ENCODE peak calls at places on chromosomes 2 and 18, in nine cellular contexts. U is pancreas; I is iPS DF 6.9; C is cardiac muscle cell; W is OCI-LY7; Y is CD4-positive, alpha-beta memory T cell; N is dorsolateral prefrontal cortex; T is mammary epithelial cell; R is coronary artery. H is an unnamed sample.

GRCh38 chr2:191688934-191689695 is 11.2 kb downstream of the NABP1 start:
- DNase-seq in Y (no peak), W (no peak), U (no peak), R (no peak), T (peak), N (no peak), C (peak), I (no peak), H (no peak)

GRCh38 chr18:47420130-47420529 is 168.7 kb upstream of the SKOR2 start:
- DNase-seq in R (no peak), U (no peak), C (no peak), Y (no peak), I (no peak), W (peak), N (no peak), T (no peak), H (no peak)

GRCh38 chr18:48037481-48038271 is 107.2 kb upstream of the SMAD2 start:
- DNase-seq in N (peak), Y (no peak), U (peak), C (peak), R (peak), T (peak), W (no peak), I (no peak), H (no peak)

GRCh38 chr2:5694016-5694690 is 2.0 kb downstream of the SOX11 start:
- DNase-seq in U (no peak), W (peak), C (peak), I (no peak), Y (no peak), R (no peak), N (no peak), T (no peak), H (no peak)

GRCh38 chr18:858016-858415 is 46.0 kb upstream of the YES1 start:
- DNase-seq in R (no peak), C (no peak), T (no peak), I (no peak), N (no peak), W (no peak), Y (no peak), U (no peak), H (no peak)

GRCh38 chr18:59927246-59927825 is 27.5 kb downstream of the PMAIP1 start:
- DNase-seq in N (no peak), I (no peak), W (no peak), C (peak), R (no peak), Y (no peak), U (no peak), T (peak), H (no peak)

GRCh38 chr2:88350641-88351601 is 101.6 kb downstream of the FOXI3 start:
- DNase-seq in T (peak), I (peak), U (peak), R (no peak), Y (peak), N (peak), W (peak), C (peak), H (peak)

GRCh38 chr18:35418610-35419009 is 41.5 kb upstream of the ZNF396 start:
- DNase-seq in N (no peak), I (no peak), U (no peak), R (no peak), Y (no peak), T (no peak), C (no peak), W (no peak), H (no peak)

GRCh38 chr2:692767-693166 is 15.6 kb upstream of the TMEM18 start:
- DNase-seq in I (no peak), U (no peak), Y (no peak), R (no peak), W (no peak), N (no peak), C (no peak), T (no peak), H (no peak)

GRCh38 chr2:19819097-19820065 is 82.4 kb downstream of the TTC32 start:
- DNase-seq in R (no peak), T (peak), C (peak), U (no peak), N (no peak), I (no peak), W (no peak), Y (no peak), H (no peak)

GRCh38 chr18:3451166-3451988 is 1.4 kb downstream of the TGIF1 start:
- DNase-seq in W (peak), C (peak), U (peak), R (peak), I (no peak), N (peak), Y (peak), T (peak), H (peak)

GRCh38 chr2:238745997-238746396 is 101.9 kb upstream of the TWIST2 start:
- DNase-seq in I (no peak), R (no peak), U (no peak), T (no peak), W (no peak), Y (no peak), N (no peak), C (no peak), H (no peak)

GRCh38 chr18:9417081-9417841 is 58.1 kb upstream of the RALBP1 start:
- DNase-seq in U (peak), N (no peak), I (no peak), R (no peak), Y (no peak), W (no peak), T (peak), C (peak), H (no peak)

GRCh38 chr2:3662239-3662638 is 4.2 kb downstream of the ALLC start:
- DNase-seq in C (no peak), U (no peak), R (peak), W (peak), T (no peak), Y (no peak), N (peak), I (no peak), H (no peak)

GRCh38 chr2:58734365-58734764 is 493.2 kb upstream of the FANCL start:
- DNase-seq in U (no peak), Y (no peak), R (no peak), W (no peak), T (peak), I (no peak), C (no peak), N (no peak), H (no peak)

GRCh38 chr2:105099153-105099552 is 61.3 kb downstream of the MRPS9 start:
- DNase-seq in Y (no peak), N (no peak), T (no peak), R (no peak), W (no peak), U (no peak), C (no peak), I (no peak), H (no peak)

GRCh38 chr2:85767803-85768665 is 14.2 kb downstream of the ATOH8 start:
- DNase-seq in I (no peak), Y (no peak), T (no peak), R (no peak), C (no peak), W (no peak), U (no peak), N (no peak), H (no peak)

GRCh38 chr2:69075486-69075885 is 62.5 kb downstream of the ANTXR1 start:
- DNase-seq in C (no peak), U (no peak), T (peak), R (no peak), Y (no peak), I (no peak), W (no peak), N (no peak), H (no peak)

GRCh38 chr2:151757861-151758260 is 23.6 kb upstream of the NEB start:
- DNase-seq in R (no peak), Y (no peak), C (peak), N (no peak), I (no peak), W (no peak), T (no peak), U (no peak), H (no peak)

GRCh38 chr2:173589604-173590277 is 235.1 kb downstream of the CDCA7 start:
- DNase-seq in C (no peak), W (no peak), I (no peak), T (peak), R (no peak), U (peak), Y (no peak), N (no peak), H (no peak)

GRCh38 chr2:238856713-238857567 is 9.1 kb downstream of the TWIST2 start:
- DNase-seq in U (no peak), W (no peak), R (no peak), N (no peak), T (no peak), Y (no peak), C (no peak), I (no peak), H (no peak)

GRCh38 chr2:218256612-218257350 is 4.0 kb upstream of the GPBAR1 start:
- DNase-seq in Y (no peak), W (no peak), N (no peak), R (no peak), C (no peak), T (no peak), U (no peak), I (no peak), H (no peak)

GRCh38 chr2:64700133-64700809 is 46.6 kb upstream of the SERTAD2 start:
- DNase-seq in N (no peak), W (no peak), I (no peak), U (no peak), C (peak), T (peak), R (no peak), Y (no peak), H (no peak)

GRCh38 chr18:74196220-74197119 is 48.1 kb downstream of the TIMM21 start:
- DNase-seq in N (no peak), W (peak), Y (peak), C (peak), I (peak), T (peak), R (no peak), U (peak), H (peak)

GRCh38 chr2:96888082-96889011 is 18.5 kb upstream of the SEMA4C start:
- DNase-seq in T (peak), R (no peak), N (peak), Y (no peak), I (no peak), U (peak), W (no peak), C (no peak), H (no peak)

GRCh38 chr2:234747032-234747431 is 204.8 kb upstream of the SH3BP4 start:
- DNase-seq in Y (no peak), C (no peak), U (no peak), T (no peak), W (no peak), N (no peak), I (no peak), R (no peak), H (no peak)

GRCh38 chr2:171410101-171410500 is 23.7 kb downstream of the METTL8 start:
- DNase-seq in C (no peak), N (no peak), R (no peak), I (no peak), W (no peak), U (no peak), Y (no peak), T (peak), H (no peak)

GRCh38 chr2:144183744-144184143 is 336.2 kb downstream of the ZEB2 start:
- DNase-seq in W (peak), N (no peak), C (no peak), Y (peak), I (no peak), R (no peak), T (no peak), U (no peak), H (peak)

GRCh38 chr18:54828290-54828871 is at the start of gene RAB27B:
- DNase-seq in U (peak), C (peak), R (peak), W (no peak), I (peak), T (peak), Y (peak), N (peak), H (peak)

GRCh38 chr2:86020984-86021383 is 84.7 kb downstream of the POLR1A start:
- DNase-seq in R (peak), I (no peak), U (no peak), W (no peak), C (peak), Y (no peak), N (peak), T (no peak), H (no peak)

GRCh38 chr18:8807502-8807833 is 102.1 kb downstream of the MTCL1 start:
- DNase-seq in N (no peak), W (no peak), R (no peak), I (no peak), Y (no peak), U (no peak), T (no peak), C (no peak), H (no peak)

GRCh38 chr2:69238449-69239031 is 148.5 kb downstream of the GFPT1 start:
- DNase-seq in T (peak), I (no peak), N (no peak), U (no peak), W (no peak), C (no peak), R (no peak), Y (no peak), H (no peak)

GRCh38 chr2:233740875-233741274 is 12.0 kb downstream of the UGT1A3 start:
- DNase-seq in C (no peak), R (no peak), I (no peak), W (no peak), T (no peak), U (no peak), Y (no peak), N (no peak), H (no peak)

GRCh38 chr2:9336209-9336533 is 87.2 kb downstream of the ITGB1BP1 start:
- DNase-seq in T (no peak), W (peak), N (no peak), R (no peak), U (no peak), C (peak), Y (no peak), I (no peak), H (no peak)

GRCh38 chr2:191831410-191831994 is 15.4 kb downstream of the CAVIN2 start:
- DNase-seq in N (no peak), C (no peak), I (no peak), R (no peak), U (no peak), T (no peak), Y (no peak), W (no peak), H (no peak)

GRCh38 chr18:9736942-9737813 is 29.1 kb downstream of the RAB31 start:
- DNase-seq in I (no peak), C (no peak), R (peak), T (peak), Y (no peak), U (no peak), W (no peak), N (no peak), H (no peak)

GRCh38 chr2:164920430-164920829 is 34.9 kb downstream of the SLC38A11 start:
- DNase-seq in N (no peak), R (no peak), T (peak), U (no peak), Y (no peak), W (no peak), I (no peak), C (peak), H (no peak)

GRCh38 chr2:120390381-120391055 is 44.6 kb downstream of the INHBB start:
- DNase-seq in U (no peak), W (no peak), R (peak), T (no peak), N (peak), I (no peak), Y (no peak), C (no peak), H (no peak)

GRCh38 chr18:49563701-49564100 is 1.8 kb downstream of the LIPG start:
- DNase-seq in W (no peak), N (no peak), U (no peak), C (no peak), T (peak), Y (no peak), R (no peak), I (no peak), H (no peak)

GRCh38 chr18:49563130-49563540 is 1.3 kb downstream of the LIPG start:
- DNase-seq in U (no peak), C (peak), I (no peak), W (no peak), Y (no peak), N (no peak), T (peak), R (no peak), H (no peak)

GRCh38 chr18:49565101-49565500 is 3.2 kb downstream of the LIPG start:
- DNase-seq in U (no peak), T (no peak), R (no peak), W (no peak), I (no peak), N (no peak), Y (no peak), C (no peak), H (no peak)

GRCh38 chr18:49565656-49566055 is 3.8 kb downstream of the LIPG start:
- DNase-seq in N (peak), U (peak), W (no peak), Y (no peak), R (no peak), C (peak), T (no peak), I (no peak), H (no peak)

GRCh38 chr18:49564435-49564834 is 2.6 kb downstream of the LIPG start:
- DNase-seq in R (no peak), W (no peak), T (no peak), N (no peak), U (no peak), C (no peak), I (no peak), Y (no peak), H (no peak)
- H3K27ac ChIP-seq in R (no peak), W (no peak), T (no peak), N (no peak), U (no peak), C (no peak), I (no peak), Y (no peak), H (no peak)

GRCh38 chr18:58046087-58046793 is 2.2 kb downstream of the NEDD4L start:
- DNase-seq in Y (no peak), R (no peak), N (no peak), I (no peak), W (no peak), T (no peak), C (no peak), U (no peak), H (no peak)

GRCh38 chr18:58044370-58045264 is 591 bp downstream of the NEDD4L start:
- DNase-seq in I (no peak), C (peak), W (peak), U (peak), N (peak), R (peak), T (peak), Y (peak), H (peak)

GRCh38 chr18:58043452-58044369 is at the start of gene NEDD4L:
- DNase-seq in Y (peak), R (peak), I (no peak), W (peak), N (peak), C (peak), T (peak), U (peak), H (peak)

GRCh38 chr18:58046794-58047555 is 2.9 kb downstream of the NEDD4L start:
- DNase-seq in Y (no peak), R (no peak), W (no peak), C (no peak), I (no peak), N (no peak), T (no peak), U (no peak), H (no peak)

GRCh38 chr18:58045265-58046086 is 1.4 kb downstream of the NEDD4L start:
- DNase-seq in Y (no peak), N (peak), U (peak), C (peak), W (no peak), I (no peak), T (peak), R (no peak), H (peak)
- H3K27ac ChIP-seq in Y (no peak), N (no peak), U (peak), C (peak), W (no peak), I (no peak), T (peak), R (no peak), H (no peak)

GRCh38 chr2:80185091-80185490 is 119.5 kb downstream of the LRRTM1 start:
- DNase-seq in N (no peak), U (no peak), Y (no peak), T (no peak), R (no peak), C (no peak), W (no peak), I (no peak), H (no peak)

GRCh38 chr2:80186262-80186661 is 118.3 kb downstream of the LRRTM1 start:
- DNase-seq in T (no peak), Y (no peak), C (no peak), I (no peak), W (no peak), R (no peak), N (no peak), U (no peak), H (no peak)

DNA sequence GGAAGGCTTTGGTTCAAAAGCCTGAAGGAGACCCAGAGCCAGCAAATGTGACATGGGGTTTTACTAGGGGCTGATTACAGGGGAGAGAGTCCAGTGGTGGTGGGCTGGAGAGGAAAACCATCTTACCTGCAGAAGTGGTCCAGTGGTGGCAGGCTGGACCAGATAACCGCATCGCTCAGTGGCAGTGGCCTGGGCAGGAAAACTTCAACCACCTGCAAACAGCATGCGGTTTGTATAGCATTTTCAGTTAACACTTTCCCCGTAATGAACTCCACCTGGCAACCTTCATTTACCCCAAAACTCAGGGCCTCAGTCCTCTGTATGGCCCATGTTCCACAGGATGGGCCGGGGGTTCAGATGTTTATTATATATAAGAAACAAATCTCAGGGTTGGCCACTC is 114.4 kb downstream of the LRRTM1 start:
- DNase-seq in U (no peak), I (no peak), W (no peak), R (no peak), Y (no peak), T (no peak), N (no peak), C (no peak), H (no peak)
- H3K27ac ChIP-seq in U (no peak), I (no peak), W (no peak), R (no peak), Y (no peak), T (no peak), N (no peak), C (no peak), H (no peak)

DNA sequence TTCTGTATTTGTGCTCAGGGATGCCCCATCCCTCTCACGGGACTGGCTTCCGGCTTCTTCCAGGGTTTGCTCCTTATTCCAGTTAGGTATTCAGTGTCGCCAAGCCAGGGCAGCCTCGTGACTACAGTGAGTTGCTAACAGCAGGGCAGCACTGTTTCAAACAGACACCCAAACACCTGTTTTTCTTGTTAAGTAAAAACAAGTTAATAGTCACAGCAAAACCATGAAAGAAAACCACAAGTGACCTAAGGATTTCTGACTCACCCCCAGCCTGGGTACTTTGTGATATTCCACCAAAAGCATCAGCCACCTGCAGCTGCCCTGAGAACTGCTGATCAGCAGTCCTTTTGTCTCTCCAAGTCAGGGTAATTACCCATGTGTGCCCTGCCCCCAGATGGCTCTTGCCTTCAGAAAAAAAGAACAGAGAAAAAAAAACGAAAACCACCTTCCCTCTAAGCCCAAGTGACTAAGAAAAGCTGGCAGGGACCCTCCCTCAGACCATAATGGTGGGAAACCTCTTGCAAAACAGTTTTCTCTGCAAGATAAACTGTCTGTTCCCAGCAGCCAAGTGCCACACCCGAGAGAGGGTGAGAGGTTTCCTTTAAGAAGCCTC is 178.2 kb downstream of the ANAPC1 start:
- DNase-seq in T (peak), I (peak), C (peak), Y (peak), N (no peak), W (peak), R (peak), U (no peak), H (no peak)
- H3K27ac ChIP-seq in T (no peak), I (no peak), C (no peak), Y (no peak), N (no peak), W (peak), R (no peak), U (peak), H (no peak)

GRCh38 chr2:180411631-180412030 is 404.5 kb upstream of the CWC22 start:
- DNase-seq in T (no peak), W (no peak), U (no peak), Y (no peak), I (no peak), C (peak), N (no peak), R (no peak), H (no peak)
- H3K27ac ChIP-seq in T (no peak), W (no peak), U (no peak), Y (no peak), I (no peak), C (no peak), N (no peak), R (no peak), H (no peak)

DNA sequence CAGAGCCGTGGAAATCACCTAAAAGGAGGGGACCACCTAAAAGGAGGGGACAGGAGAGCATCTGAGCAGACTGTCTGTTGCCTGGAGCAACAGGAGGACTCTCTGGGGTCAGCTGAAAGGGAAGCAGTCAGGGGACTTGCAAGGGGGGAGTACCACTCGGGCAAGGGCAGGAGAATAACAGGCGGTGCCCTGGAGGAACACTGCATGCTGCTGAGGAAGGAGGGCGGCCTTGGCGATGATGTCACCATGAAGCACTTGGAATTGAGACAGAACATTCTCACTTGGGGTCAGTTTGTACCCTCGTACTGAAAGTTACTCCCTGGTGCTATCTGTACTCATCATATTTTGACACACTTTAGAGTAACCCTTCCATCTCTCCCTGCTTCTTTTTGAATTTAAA is 18.4 kb downstream of the SIX3 start:
- DNase-seq in T (no peak), I (no peak), R (no peak), N (no peak), W (no peak), C (no peak), Y (no peak), U (no peak), H (no peak)
- H3K27ac ChIP-seq in T (no peak), I (no peak), R (no peak), N (no peak), W (no peak), C (no peak), Y (no peak), U (no peak), H (no peak)